ENCODE peak calls at places on chromosomes 5 and 9, in four cellular contexts. D is epithelial cell of proximal tubule, B is posterior cingulate gyrus, H is amniotic stem cell. E is an unnamed sample.

GRCh38 chr5:72147601-72148000 is 40.3 kb downstream of the MAP1B start:
- DNase-seq in D (no peak), B (no peak), H (no peak), E (no peak)

GRCh38 chr5:65480306-65480865 is 1.3 kb downstream of the ADAMTS6 start:
- DNase-seq in D (no peak), B (peak; percentile 87), H (peak; percentile 54), E (peak; percentile 61)

GRCh38 chr5:135569755-135570452 is 8.9 kb downstream of the CXCL14 start:
- DNase-seq in B (peak; percentile 80), D (no peak), H (no peak), E (peak; percentile 65)

GRCh38 chr5:79074641-79075040 is 5.1 kb downstream of the BHMT2 start:
- DNase-seq in D (peak; percentile 74), H (no peak), B (no peak), E (peak; percentile 17)

GRCh38 chr9:16344343-16344742 is 526.1 kb downstream of the BNC2 start:
- DNase-seq in D (no peak), B (no peak), H (peak; percentile 51), E (peak; percentile 39)

GRCh38 chr9:121055642-121056143 is 5.6 kb upstream of the C5 start:
- DNase-seq in H (no peak), B (no peak), D (no peak), E (no peak)

GRCh38 chr5:71748360-71748759 is 29.3 kb downstream of the CARTPT start:
- DNase-seq in D (peak; percentile 15), H (no peak), B (no peak), E (no peak)

GRCh38 chr5:24788829-24789509 is 144.2 kb upstream of the CDH10 start:
- DNase-seq in D (no peak), H (peak; percentile 76), B (no peak), E (no peak)

GRCh38 chr5:52073993-52074689 is 690.9 kb downstream of the ISL1 start:
- DNase-seq in D (no peak), H (no peak), B (no peak), E (no peak)

GRCh38 chr5:6574537-6574936 is 58.3 kb downstream of the NSUN2 start:
- DNase-seq in B (peak; percentile 89), H (no peak), D (no peak), E (peak; percentile 35)

GRCh38 chr5:130720355-130720754 is 444.7 kb downstream of the HINT1 start:
- DNase-seq in D (no peak), H (peak; percentile 56), B (no peak), E (peak; percentile 41)

GRCh38 chr9:114899461-114899860 is 30.9 kb downstream of the TNFSF8 start:
- DNase-seq in H (no peak), D (no peak), B (no peak), E (no peak)

GRCh38 chr9:4837768-4838546 is 45.2 kb downstream of the RCL1 start:
- DNase-seq in H (peak; percentile 2), B (peak; percentile 92), D (no peak), E (peak; percentile 71)

GRCh38 chr9:70921126-70921525 is 200.3 kb downstream of the TRPM3 start:
- DNase-seq in H (peak; percentile 15), D (no peak), B (no peak), E (no peak)

GRCh38 chr5:32307769-32308194 is 5.0 kb downstream of the MTMR12 start:
- DNase-seq in D (no peak), B (no peak), H (no peak), E (no peak)

GRCh38 chr5:78506296-78507049 is 142.1 kb downstream of the LHFPL2 start:
- DNase-seq in D (no peak), H (no peak), B (peak; percentile 88), E (no peak)

GRCh38 chr5:172497591-172498255 is 43.4 kb upstream of the SH3PXD2B start:
- DNase-seq in B (peak; percentile 24), H (no peak), D (no peak), E (peak; percentile 35)

GRCh38 chr9:14207352-14207995 is 106.5 kb downstream of the NFIB start:
- DNase-seq in B (no peak), D (no peak), H (no peak), E (no peak)

GRCh38 chr5:10286552-10287227 is 21.0 kb downstream of the CMBL start:
- DNase-seq in H (no peak), B (peak; percentile 93), D (no peak), E (no peak)

GRCh38 chr5:38323645-38324295 is 65.4 kb downstream of the EGFLAM start:
- DNase-seq in D (peak; percentile 63), B (no peak), H (peak; percentile 49), E (peak; percentile 73)

GRCh38 chr5:128844354-128844923 is 120.8 kb upstream of the SLC27A6 start:
- DNase-seq in D (no peak), B (no peak), H (no peak), E (peak; percentile 18)